ENCODE peak calls at places on chromosomes 5 and 9, in nine cellular contexts. B, V, Q, F, D, N, R, T and M are unnamed samples.

GRCh38 chr5:164562271-164562856 is 1056.9 kb downstream of the MAT2B start:
- DNase-seq in B (no peak), V (no peak), Q (no peak), F (no peak), D (no peak), N (no peak), R (no peak), T (no peak), M (no peak)

GRCh38 chr5:3957658-3958057 is 362.0 kb downstream of the IRX1 start:
- DNase-seq in B (no peak), V (no peak), Q (no peak), F (no peak), D (no peak), N (no peak), R (no peak), T (no peak), M (no peak)

GRCh38 chr5:1133108-1133507 is 21.2 kb upstream of the SLC12A7 start:
- DNase-seq in B (no peak), V (no peak), Q (no peak), F (no peak), D (no peak), N (no peak), R (no peak), T (no peak), M (no peak)

GRCh38 chr9:124125590-124126047 is 114.1 kb downstream of the LHX2 start:
- DNase-seq in B (no peak), V (no peak), Q (no peak), F (no peak), D (no peak), N (no peak), R (no peak), T (no peak), M (no peak)

GRCh38 chr9:72924116-72924790 is 28.6 kb downstream of the ALDH1A1 start:
- DNase-seq in B (no peak), V (no peak), Q (no peak), F (no peak), D (no peak), N (no peak), R (no peak), T (no peak), M (no peak)

GRCh38 chr5:157449011-157449723 is 10.8 kb upstream of the NIPAL4 start:
- DNase-seq in B (no peak), V (no peak), Q (no peak), F (no peak), D (no peak), N (peak), R (no peak), T (no peak), M (no peak)

GRCh38 chr9:93676310-93677054 is 100.1 kb downstream of the PHF2 start:
- DNase-seq in B (no peak), V (peak), Q (no peak), F (no peak), D (no peak), N (peak), R (no peak), T (no peak), M (no peak)

GRCh38 chr5:143066556-143067281 is 296.5 kb downstream of the ARHGAP26 start:
- DNase-seq in B (no peak), V (no peak), Q (peak), F (no peak), D (no peak), N (no peak), R (no peak), T (peak), M (no peak)

GRCh38 chr5:37849641-37850040 is 9.8 kb upstream of the GDNF start:
- DNase-seq in B (no peak), V (no peak), Q (no peak), F (no peak), D (no peak), N (no peak), R (no peak), T (no peak), M (no peak)

GRCh38 chr9:134650431-134651190 is 9.0 kb downstream of the COL5A1 start:
- DNase-seq in B (no peak), V (peak), Q (no peak), F (no peak), D (no peak), N (no peak), R (no peak), T (no peak), M (no peak)

GRCh38 chr9:135749171-135750045 is 47.4 kb downstream of the KCNT1 start:
- DNase-seq in B (no peak), V (no peak), Q (no peak), F (no peak), D (no peak), N (no peak), R (no peak), T (no peak), M (no peak)

GRCh38 chr9:34413229-34413852 is 36.6 kb upstream of the MYORG start:
- DNase-seq in B (peak), V (no peak), Q (peak), F (peak), D (no peak), N (peak), R (peak), T (peak), M (no peak)

GRCh38 chr9:76644171-76644570 is 120.1 kb upstream of the PCA3 start:
- DNase-seq in B (no peak), V (no peak), Q (no peak), F (no peak), D (no peak), N (no peak), R (no peak), T (no peak), M (no peak)

GRCh38 chr5:58459276-58459859 is 518 bp downstream of the PLK2 start:
- DNase-seq in B (peak), V (peak), Q (peak), F (peak), D (no peak), N (peak), R (no peak), T (no peak), M (no peak)

GRCh38 chr5:111151998-111152397 is 59.9 kb downstream of the WDR36 start:
- DNase-seq in B (no peak), V (no peak), Q (no peak), F (no peak), D (no peak), N (no peak), R (no peak), T (no peak), M (no peak)

GRCh38 chr5:124841829-124842712 is 95.6 kb upstream of the ZNF608 start:
- DNase-seq in B (no peak), V (no peak), Q (peak), F (no peak), D (peak), N (no peak), R (no peak), T (no peak), M (no peak)

GRCh38 chr9:130846487-130847305 is 11.6 kb downstream of the ABL1 start:
- DNase-seq in B (no peak), V (no peak), Q (peak), F (peak), D (no peak), N (no peak), R (peak), T (no peak), M (no peak)

GRCh38 chr5:16935271-16936149 is 578 bp downstream of the MYO10 start:
- DNase-seq in B (peak), V (peak), Q (peak), F (peak), D (no peak), N (peak), R (peak), T (no peak), M (no peak)

GRCh38 chr9:137972988-137973470 is 95.4 kb downstream of the CACNA1B start:
- DNase-seq in B (no peak), V (peak), Q (no peak), F (no peak), D (no peak), N (no peak), R (no peak), T (no peak), M (no peak)

GRCh38 chr5:37721447-37721871 is 118.4 kb downstream of the GDNF start:
- DNase-seq in B (no peak), V (no peak), Q (no peak), F (no peak), D (no peak), N (no peak), R (no peak), T (no peak), M (no peak)

GRCh38 chr5:10111575-10111974 is 138.1 kb downstream of the ATPSCKMT start:
- DNase-seq in B (no peak), V (no peak), Q (peak), F (no peak), D (peak), N (peak), R (peak), T (peak), M (peak)
- TF ChIP-seq CTCF in B (peak), V (no peak), Q (peak), F (peak), D (peak), N (peak), R (peak), T (peak), M (peak)

GRCh38 chr5:181187500-181188213 is 17.3 kb downstream of the TRIM7 start:
- DNase-seq in B (peak), V (peak), Q (peak), F (no peak), D (no peak), N (peak), R (peak), T (peak), M (no peak)
- TF ChIP-seq CTCF in B (peak), V (no peak), Q (no peak), F (peak), D (peak), N (peak), R (peak), T (peak), M (no peak)

GRCh38 chr5:72556351-72557146 is 49.3 kb upstream of the ZNF366 start:
- DNase-seq in B (peak), V (peak), Q (peak), F (peak), D (peak), N (peak), R (peak), T (peak), M (no peak)
- TF ChIP-seq CTCF in B (peak), V (no peak), Q (peak), F (peak), D (peak), N (peak), R (peak), T (no peak), M (peak)

GRCh38 chr5:179278119-179278518 is 67.1 kb downstream of the ADAMTS2 start:
- DNase-seq in B (no peak), V (no peak), Q (peak), F (no peak), D (no peak), N (no peak), R (no peak), T (no peak), M (no peak)

GRCh38 chr5:179275941-179276837 is 69.1 kb downstream of the ADAMTS2 start:
- DNase-seq in B (no peak), V (no peak), Q (peak), F (no peak), D (peak), N (no peak), R (no peak), T (no peak), M (no peak)

GRCh38 chr5:179275381-179275878 is 69.8 kb downstream of the ADAMTS2 start:
- DNase-seq in B (no peak), V (no peak), Q (no peak), F (no peak), D (no peak), N (no peak), R (no peak), T (no peak), M (no peak)

GRCh38 chr5:179278546-179278945 is 66.7 kb downstream of the ADAMTS2 start:
- DNase-seq in B (no peak), V (no peak), Q (no peak), F (no peak), D (no peak), N (no peak), R (no peak), T (no peak), M (no peak)

DNA sequence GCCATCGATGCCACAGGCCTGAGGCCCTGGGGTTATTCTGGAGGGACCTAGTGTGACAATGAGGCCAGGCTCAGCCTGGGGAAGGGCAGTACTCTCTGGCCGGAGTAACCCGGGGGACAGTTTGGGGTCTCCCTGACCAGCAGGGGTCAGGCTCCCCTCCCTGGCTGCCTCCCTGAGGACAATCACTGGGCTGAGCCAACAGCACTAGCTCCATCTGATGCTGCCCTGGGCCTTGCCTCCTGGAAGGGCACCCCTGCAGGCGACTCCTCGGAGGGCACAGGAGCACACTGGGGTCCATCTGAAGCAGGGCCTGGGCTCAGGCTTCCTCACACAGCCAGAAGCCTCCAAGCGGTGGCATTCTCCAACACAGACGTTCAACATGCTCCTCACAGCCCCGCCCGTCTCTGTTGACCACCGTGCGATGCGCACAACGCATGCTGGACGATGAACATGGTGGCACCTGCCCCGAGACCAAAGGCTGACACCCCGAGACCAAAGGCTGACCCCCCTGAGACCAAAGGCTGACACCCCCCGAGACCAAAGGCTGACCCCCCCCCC is 68.3 kb downstream of the ADAMTS2 start:
- DNase-seq in B (no peak), V (no peak), Q (no peak), F (no peak), D (no peak), N (no peak), R (no peak), T (no peak), M (no peak)
- TF ChIP-seq CTCF in B (peak), V (no peak), Q (no peak), F (no peak), D (peak), N (peak), R (no peak), T (no peak), M (no peak)

GRCh38 chr5:147558826-147559225 is 49.0 kb upstream of the DPYSL3 start:
- DNase-seq in B (no peak), V (no peak), Q (peak), F (peak), D (peak), N (peak), R (peak), T (no peak), M (no peak)
- TF ChIP-seq CTCF in B (peak), V (peak), Q (peak), F (peak), D (peak), N (peak), R (peak), T (peak), M (peak)

DNA sequence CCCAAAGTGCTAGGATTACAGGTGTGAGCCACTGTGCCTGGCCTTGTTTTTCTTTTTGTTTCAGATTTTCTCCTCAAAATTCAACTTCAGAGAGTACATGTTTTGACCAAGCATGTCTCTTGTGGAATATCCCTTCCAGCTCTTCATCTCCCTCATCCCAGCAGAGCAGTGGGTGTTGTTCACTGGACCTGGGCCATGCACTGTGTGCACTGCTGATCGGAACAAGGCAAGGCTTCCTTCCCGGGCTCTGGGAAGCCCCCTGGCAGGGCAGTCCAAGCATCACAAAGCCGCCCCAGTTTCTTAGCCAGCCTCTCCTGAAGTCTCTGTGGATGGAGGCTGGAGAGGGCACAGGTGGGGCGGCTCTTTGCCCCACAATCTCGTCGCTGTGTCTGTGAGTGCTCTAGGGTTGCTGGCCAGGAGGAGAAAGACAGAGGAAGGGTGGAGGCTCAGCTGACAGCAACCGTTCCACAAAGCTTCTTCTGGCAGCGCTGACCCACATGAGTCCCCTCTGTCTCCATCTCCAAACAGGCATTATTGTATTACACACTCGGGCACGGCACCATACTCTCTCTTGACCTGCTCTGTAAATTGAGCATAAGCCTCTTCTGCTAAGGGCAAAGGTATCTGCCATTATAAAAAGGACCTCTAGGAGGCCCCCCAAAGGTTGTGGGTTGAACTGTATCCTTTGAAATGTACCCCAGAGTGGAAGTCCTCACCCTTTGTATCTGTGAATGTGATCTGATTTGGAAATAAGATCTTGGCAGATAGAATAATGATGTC is 89.6 kb downstream of the TARS1 start:
- DNase-seq in B (no peak), V (no peak), Q (no peak), F (no peak), D (no peak), N (peak), R (no peak), T (no peak), M (no peak)
- TF ChIP-seq CTCF in B (no peak), V (no peak), Q (no peak), F (no peak), D (no peak), N (peak), R (no peak), T (peak), M (no peak)

DNA sequence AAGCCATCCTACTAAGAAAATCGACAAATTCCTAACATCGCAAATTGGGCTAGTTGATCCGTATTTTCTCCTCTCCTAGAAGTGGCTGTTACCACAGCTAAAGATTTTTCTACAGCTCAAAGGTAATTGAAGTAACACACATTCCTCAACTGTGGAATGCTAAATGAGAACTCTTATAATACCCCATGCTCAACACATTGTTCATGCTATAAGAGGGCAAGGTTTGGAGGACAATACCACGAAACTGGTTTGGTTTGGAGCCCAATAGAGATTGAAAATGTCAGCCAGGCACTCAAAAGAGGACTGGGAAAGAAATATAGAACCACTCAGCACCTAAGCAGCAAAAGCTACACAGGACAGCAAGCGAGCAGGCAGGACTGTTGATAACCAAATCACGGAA is 10.1 kb downstream of the TXN start:
- DNase-seq in B (no peak), V (no peak), Q (no peak), F (no peak), D (no peak), N (no peak), R (no peak), T (no peak), M (no peak)
- TF ChIP-seq CTCF in B (no peak), V (no peak), Q (no peak), F (no peak), D (no peak), N (no peak), R (no peak), T (no peak), M (no peak)

DNA sequence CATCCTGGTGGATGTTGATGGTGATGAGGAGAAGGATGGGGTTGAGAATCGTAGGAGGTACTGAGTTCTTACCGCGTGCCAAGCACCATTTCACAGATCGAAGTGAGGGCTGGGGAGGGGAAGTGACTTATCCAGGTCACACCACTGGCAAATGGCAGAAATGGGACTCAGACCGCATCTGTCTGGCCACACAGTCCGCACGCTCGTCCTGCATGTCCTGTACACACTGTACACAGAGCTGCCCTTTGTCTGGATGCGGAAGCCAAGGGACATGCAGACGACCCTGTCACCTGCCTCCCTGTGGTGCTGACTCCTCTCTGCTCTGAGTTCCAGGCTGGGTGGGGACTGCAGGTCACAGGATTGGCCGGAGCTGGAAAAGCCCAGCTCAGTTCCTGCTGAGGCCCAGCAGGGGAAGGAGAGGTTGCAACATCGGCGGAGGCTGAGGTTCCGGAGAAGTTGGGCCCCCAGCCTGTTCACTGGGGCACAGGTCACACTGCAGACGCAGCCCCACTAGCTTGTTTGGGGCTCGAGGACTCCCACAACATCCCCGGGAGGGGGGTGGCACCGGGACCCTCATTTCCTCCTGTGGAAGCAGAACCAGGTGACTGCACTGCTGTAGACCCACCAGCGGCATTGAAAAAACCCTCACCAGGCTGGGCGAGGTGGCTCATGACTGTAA is 165.8 kb upstream of the IER5L start:
- DNase-seq in B (no peak), V (peak), Q (peak), F (no peak), D (no peak), N (no peak), R (no peak), T (no peak), M (no peak)
- TF ChIP-seq CTCF in B (no peak), V (peak), Q (no peak), F (no peak), D (no peak), N (no peak), R (no peak), T (no peak), M (no peak)